ENCODE peak calls at places on chromosomes 12 and 14, in five cellular contexts. Y is aorta, S is neural progenitor cell, L is esophagus squamous epithelium, O is GM12878. I is an unnamed sample.
A peak's percentile ranks its signal among the peaks of the same experiment; 100 is the strongest.

GRCh38 chr14:92726135-92726932 is 22.1 kb downstream of the LGMN start:
- DNase-seq in Y (peak; percentile 83), S (no peak), L (no peak), O (no peak), I (peak; percentile 87)

GRCh38 chr12:28378749-28379148 is 188.5 kb downstream of the CCDC91 start:
- DNase-seq in Y (no peak), S (no peak), L (no peak), O (no peak), I (no peak)

GRCh38 chr12:43662736-43663135 is 95.9 kb downstream of the PUS7L start:
- DNase-seq in Y (no peak), S (no peak), L (no peak), O (no peak), I (no peak)

GRCh38 chr12:153080-153746 is 60.7 kb downstream of the SLC6A12 start:
- DNase-seq in Y (no peak), S (peak; percentile 89), L (no peak), O (no peak), I (no peak)

GRCh38 chr12:83843531-83843930 is 1069.1 kb downstream of the SLC6A15 start:
- DNase-seq in Y (no peak), S (no peak), L (no peak), O (no peak), I (no peak)

GRCh38 chr14:37874429-37875109 is 279.1 kb downstream of the TTC6 start:
- DNase-seq in Y (peak; percentile 93), S (peak; percentile 88), L (no peak), O (peak; percentile 8), I (peak; percentile 92)

GRCh38 chr12:48927261-48927660 is 2.0 kb upstream of the FKBP11 start:
- DNase-seq in Y (no peak), S (no peak), L (no peak), O (no peak), I (no peak)

GRCh38 chr12:111168009-111168786 is 200.7 kb downstream of the PHETA1 start:
- DNase-seq in Y (no peak), S (no peak), L (no peak), O (no peak), I (no peak)

GRCh38 chr14:41235466-41235865 is 371.2 kb upstream of the LRFN5 start:
- DNase-seq in Y (no peak), S (no peak), L (no peak), O (no peak), I (no peak)

GRCh38 chr14:53968756-53969155 is 12.1 kb upstream of the BMP4 start:
- DNase-seq in Y (no peak), S (no peak), L (no peak), O (no peak), I (no peak)

GRCh38 chr12:108190529-108190928 is 61.4 kb downstream of the WSCD2 start:
- DNase-seq in Y (no peak), S (no peak), L (no peak), O (no peak), I (no peak)

GRCh38 chr12:93790472-93791152 is 113.4 kb downstream of the CRADD start:
- DNase-seq in Y (no peak), S (no peak), L (no peak), O (no peak), I (no peak)

GRCh38 chr14:61231810-61232209 is 49.3 kb downstream of the TMEM30B start:
- DNase-seq in Y (no peak), S (no peak), L (no peak), O (no peak), I (no peak)

GRCh38 chr14:95523051-95523817 is 6.8 kb upstream of the SYNE3 start:
- DNase-seq in Y (no peak), S (no peak), L (no peak), O (no peak), I (peak; percentile 74)

GRCh38 chr12:2057041-2057792 is 4.4 kb downstream of the CACNA1C start:
- DNase-seq in Y (peak; percentile 88), S (peak; percentile 93), L (no peak), O (no peak), I (no peak)

GRCh38 chr14:55711171-55711811 is 131.3 kb downstream of the KTN1 start:
- DNase-seq in Y (no peak), S (no peak), L (no peak), O (no peak), I (no peak)

GRCh38 chr14:100389497-100390104 is 66.5 kb downstream of the SLC25A47 start:
- DNase-seq in Y (no peak), S (no peak), L (no peak), O (no peak), I (no peak)

GRCh38 chr14:77556946-77557345 is 58.3 kb upstream of the ISM2 start:
- DNase-seq in Y (no peak), S (no peak), L (no peak), O (no peak), I (no peak)

GRCh38 chr12:2876431-2877046 is 435 bp downstream of the FOXM1 start:
- DNase-seq in Y (peak; percentile 5), S (no peak), L (no peak), O (no peak), I (no peak)

GRCh38 chr12:92495108-92495507 is 207.7 kb upstream of the PLEKHG7 start:
- DNase-seq in Y (no peak), S (no peak), L (no peak), O (no peak), I (no peak)

GRCh38 chr14:51342226-51342625 is 102.2 kb downstream of the TMX1 start:
- DNase-seq in Y (no peak), S (no peak), L (no peak), O (no peak), I (no peak)

GRCh38 chr14:49897414-49897813 is 4.5 kb downstream of the ARF6 start:
- DNase-seq in Y (no peak), S (no peak), L (no peak), O (no peak), I (no peak)

GRCh38 chr14:49896956-49897355 is 4.1 kb downstream of the ARF6 start:
- DNase-seq in Y (no peak), S (no peak), L (no peak), O (no peak), I (no peak)

GRCh38 chr14:49897965-49898364 is 5.1 kb downstream of the ARF6 start:
- DNase-seq in Y (no peak), S (no peak), L (no peak), O (no peak), I (no peak)

GRCh38 chr14:49893309-49894213 is 679 bp downstream of the ARF6 start:
- DNase-seq in Y (peak; percentile 87), S (peak; percentile 45), L (no peak), O (no peak), I (peak; percentile 84)

DNA sequence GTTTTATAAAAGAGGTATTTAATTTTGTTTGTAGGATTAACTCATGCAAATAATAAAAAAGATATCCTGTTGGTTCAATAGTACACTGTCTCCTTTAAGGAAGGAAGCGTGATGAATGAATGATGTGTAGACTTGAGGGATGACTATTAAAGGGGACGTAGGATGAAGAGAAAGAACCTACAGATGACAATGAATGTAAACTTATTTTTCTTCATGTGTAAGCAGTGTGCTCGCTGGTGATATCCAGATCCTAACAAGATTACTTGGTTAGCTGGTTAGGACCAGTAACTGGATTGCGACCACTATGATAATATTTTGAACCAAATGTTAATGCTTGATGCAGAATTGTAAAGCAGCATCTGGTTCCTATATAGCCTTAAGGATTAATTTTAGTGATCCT is 2.6 kb downstream of the ARF6 start:
- DNase-seq in Y (no peak), S (no peak), L (no peak), O (no peak), I (no peak)
- H3K4me1 ChIP-seq in Y (no peaks in the 10 kb centered on the region), S (peaks cover 24% of the 10 kb centered on the region), L (peaks cover 72% of the 10 kb centered on the region), O (peaks cover 5% of the 10 kb centered on the region), I (peaks cover 52% of the 10 kb centered on the region)

GRCh38 chr14:106211489-106211888 is 685.1 kb downstream of the TMEM121 start:
- DNase-seq in Y (no peak), S (no peak), L (no peak), O (no peak), I (no peak)

GRCh38 chr14:106208794-106209193 is 682.4 kb downstream of the TMEM121 start:
- DNase-seq in Y (no peak), S (no peak), L (no peak), O (no peak), I (no peak)

GRCh38 chr14:106207316-106207715 is 680.9 kb downstream of the TMEM121 start:
- DNase-seq in Y (no peak), S (no peak), L (no peak), O (no peak), I (no peak)

GRCh38 chr14:106210650-106211049 is 684.3 kb downstream of the TMEM121 start:
- DNase-seq in Y (no peak), S (no peak), L (no peak), O (no peak), I (no peak)

GRCh38 chr14:106209745-106210144 is 683.4 kb downstream of the TMEM121 start:
- DNase-seq in Y (no peak), S (no peak), L (no peak), O (no peak), I (no peak)
- H3K27me3 ChIP-seq in Y (no peaks in the 10 kb centered on the region), S (no peaks in the 10 kb centered on the region), L (no peaks in the 10 kb centered on the region), O (no peaks in the 10 kb centered on the region), I (peaks cover 30% of the 10 kb centered on the region)

DNA sequence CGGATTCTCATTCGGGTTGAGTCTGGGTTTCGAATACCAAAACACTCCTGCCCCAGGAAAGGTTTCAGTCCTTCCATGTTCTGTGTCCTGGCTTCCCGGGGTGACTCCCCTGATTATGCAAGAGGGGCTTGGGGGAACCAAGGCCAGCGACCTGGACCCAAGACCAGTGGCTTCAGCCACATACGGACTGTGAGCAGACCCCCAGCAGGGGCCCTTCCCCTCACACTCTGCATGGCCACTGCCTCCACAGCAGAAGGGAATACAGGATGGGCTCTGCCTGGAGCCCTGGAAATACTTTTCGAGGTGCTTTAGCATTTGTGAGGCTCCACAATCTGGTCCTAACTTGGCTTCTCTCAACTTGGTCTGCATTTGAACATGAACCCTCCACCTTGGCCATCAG is 19.1 kb downstream of the HDAC7 start:
- DNase-seq in Y (no peak), S (no peak), L (no peak), O (no peak), I (no peak)
- H3K4me1 ChIP-seq in Y (peaks cover 6% of the 10 kb centered on the region), S (peaks cover 29% of the 10 kb centered on the region), L (peaks cover 77% of the 10 kb centered on the region), O (peaks cover 16% of the 10 kb centered on the region), I (peaks cover 65% of the 10 kb centered on the region)

GRCh38 chr14:101706509-101707284 is 54.8 kb upstream of the PPP2R5C start:
- DNase-seq in Y (no peak), S (no peak), L (no peak), O (no peak), I (no peak)
- H3K27me3 ChIP-seq in Y (no peaks in the 10 kb centered on the region), S (peaks cover 55% of the 10 kb centered on the region), L (no peaks in the 10 kb centered on the region), O (no peaks in the 10 kb centered on the region), I (no peaks in the 10 kb centered on the region)

DNA sequence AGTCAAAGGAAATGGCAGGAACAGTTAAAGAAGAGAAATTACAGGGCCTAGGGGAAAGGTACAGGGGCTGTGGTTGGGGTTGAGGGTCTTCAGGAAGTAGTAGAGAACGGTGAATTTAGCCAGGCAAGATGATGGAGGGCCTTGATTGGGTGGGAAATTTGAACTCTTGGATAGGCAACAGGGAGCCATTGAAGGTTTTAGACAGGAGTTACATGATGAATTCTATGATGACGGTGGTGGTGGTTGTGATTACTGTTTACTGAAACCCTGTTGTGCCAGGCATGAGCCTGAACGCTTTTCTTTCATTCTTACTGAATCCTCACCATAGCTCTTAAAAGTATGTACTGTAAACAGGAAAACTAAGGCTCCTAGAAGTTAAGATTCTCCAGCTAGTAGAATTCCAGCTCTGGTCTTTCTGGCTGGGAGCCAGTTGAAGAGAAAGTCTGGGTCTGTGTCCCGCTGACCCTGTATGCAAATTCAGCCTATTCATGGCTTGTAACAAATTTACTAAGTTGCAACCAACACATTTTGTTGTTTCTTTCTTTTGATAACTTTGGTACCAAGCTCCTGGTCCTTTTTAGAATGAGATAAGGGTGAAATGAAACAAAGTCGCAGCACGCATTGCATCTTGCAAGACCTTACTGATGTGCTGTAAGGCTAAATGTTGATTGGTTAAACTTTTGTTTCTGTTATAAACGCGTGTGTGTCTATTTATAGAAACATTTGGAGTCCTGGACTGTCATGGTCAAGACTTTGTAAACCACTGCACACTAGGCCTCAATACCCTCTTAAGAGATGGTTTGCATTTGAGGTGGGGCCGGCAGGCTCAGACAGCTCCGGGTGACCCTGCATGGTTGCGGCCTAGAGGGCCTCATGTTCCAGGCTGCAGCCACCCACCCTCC is 6.0 kb downstream of the ORAI1 start:
- DNase-seq in Y (no peak), S (no peak), L (no peak), O (no peak), I (no peak)
- H3K4me1 ChIP-seq in Y (no peaks in the 10 kb centered on the region), S (peaks cover 34% of the 10 kb centered on the region), L (peaks cover 82% of the 10 kb centered on the region), O (peaks cover 35% of the 10 kb centered on the region), I (peaks cover 74% of the 10 kb centered on the region)